ENCODE peak calls at places on chromosomes 3 and 15, in seven cellular contexts. P is astrocyte, W is upper lobe of right lung, D is Caco-2, L is heart right ventricle, R is tibial artery, B is right cardiac atrium. K is an unnamed sample. For H3K4me1 and H3K27me3, the result is how much of the 10 kb centered on the place peaks cover.

GRCh38 chr3:45035441-45036301 is 9.6 kb downstream of the CLEC3B start:
- DNase-seq in W (peak), B (peak), L (peak), D (no peak), P (no peak), R (no peak), K (no peak)

GRCh38 chr3:84961492-84962255 is 2.9 kb downstream of the CADM2 start:
- DNase-seq in R (no peak), W (no peak), D (no peak), B (no peak), P (no peak), L (no peak), K (no peak)

GRCh38 chr3:155963557-155963956 is 93.1 kb downstream of the GMPS start:
- DNase-seq in L (no peak), B (no peak), W (no peak), R (no peak), D (no peak), P (peak), K (no peak)

GRCh38 chr3:184058029-184058428 is 5.2 kb downstream of the HTR3C start:
- DNase-seq in R (no peak), D (no peak), P (peak), L (no peak), B (no peak), W (no peak), K (no peak)

GRCh38 chr15:89429023-89429422 is 67.4 kb downstream of the RHCG start:
- DNase-seq in L (no peak), R (no peak), B (no peak), D (no peak), W (no peak), P (no peak), K (no peak)

GRCh38 chr3:14884665-14885064 is 62.7 kb upstream of the NR2C2 start:
- DNase-seq in W (no peak), D (no peak), R (no peak), L (no peak), B (no peak), P (no peak), K (no peak)

GRCh38 chr3:66593978-66594377 is 93.2 kb upstream of the LRIG1 start:
- DNase-seq in D (peak), B (no peak), L (no peak), P (peak), W (no peak), R (no peak), K (no peak)

GRCh38 chr15:44765036-44765435 is 28.7 kb downstream of the TRIM69 start:
- DNase-seq in P (no peak), D (no peak), W (no peak), B (no peak), L (no peak), R (no peak), K (no peak)

GRCh38 chr3:24129549-24129948 is 184.5 kb downstream of the NR1D2 start:
- DNase-seq in P (no peak), D (no peak), B (no peak), W (no peak), R (no peak), L (no peak), K (no peak)

GRCh38 chr3:13060341-13060910 is 12.8 kb downstream of the IQSEC1 start:
- DNase-seq in D (no peak), L (no peak), P (no peak), R (no peak), W (no peak), B (no peak), K (no peak)

GRCh38 chr3:71369733-71370391 is 213.7 kb downstream of the FOXP1 start:
- DNase-seq in W (no peak), D (no peak), R (no peak), L (no peak), B (no peak), P (peak), K (no peak)

GRCh38 chr3:63979093-63979492 is 44.2 kb downstream of the PSMD6 start:
- DNase-seq in B (no peak), P (peak), W (no peak), R (no peak), D (no peak), L (no peak), K (no peak)

GRCh38 chr3:8743911-8744310 is 10.3 kb downstream of the CAV3 start:
- DNase-seq in L (no peak), R (peak), W (no peak), P (no peak), B (no peak), D (no peak), K (no peak)

GRCh38 chr3:122564155-122564912 is at the start of the genes DTX3L and PARP9:
- DNase-seq in B (peak), L (peak), D (peak), W (peak), P (peak), R (peak), K (peak)

GRCh38 chr15:92244703-92245102 is 149.0 kb upstream of the ST8SIA2 start:
- DNase-seq in L (no peak), W (no peak), B (no peak), D (no peak), R (no peak), P (no peak), K (no peak)
- H3K4me1 ChIP-seq in L (under half), W (under half), B (under half), D (under half), R (under half), P (under half), K (under half)

GRCh38 chr15:73054417-73054963 is 2.2 kb downstream of the NEO1 start:
- DNase-seq in P (no peak), D (no peak), W (no peak), L (no peak), B (no peak), R (no peak), K (no peak)
- H3K4me3 ChIP-seq in P (no peak), D (no peak), W (no peak), L (no peak), B (no peak), R (no peak), K (no peak)

DNA sequence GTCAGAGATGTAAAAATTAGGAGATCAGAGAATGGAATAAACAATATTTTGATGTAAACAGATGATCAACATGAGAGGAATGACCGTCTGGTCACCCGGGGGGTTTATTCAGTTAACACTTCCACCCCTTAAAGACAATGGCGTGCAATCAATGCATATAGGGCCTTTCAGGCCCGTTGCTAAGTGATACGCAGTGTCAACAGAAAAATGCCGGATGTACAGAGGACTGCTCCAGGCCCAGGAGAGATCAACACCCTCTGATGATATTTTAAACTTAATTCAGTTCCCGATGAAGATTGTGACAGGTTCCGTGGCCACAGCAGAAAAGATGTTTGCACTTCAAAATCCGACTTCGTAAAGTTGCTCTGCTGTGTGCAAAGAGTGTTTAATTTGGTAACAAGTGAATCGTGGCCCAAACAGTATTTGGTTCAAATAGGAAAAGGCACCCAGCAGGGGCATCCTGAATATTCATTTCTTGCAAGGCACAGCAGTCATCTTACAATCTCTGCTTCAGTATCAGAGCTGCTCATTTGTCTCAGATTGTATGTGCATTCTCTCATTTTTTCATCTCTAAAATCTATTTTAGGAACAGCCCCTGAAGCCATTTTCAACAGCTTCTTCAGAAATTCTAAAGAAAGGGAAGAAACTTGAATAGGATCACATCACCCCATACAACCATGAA is 72.6 kb downstream of the FOXB1 start:
- DNase-seq in R (no peak), L (no peak), B (no peak), D (no peak), P (no peak), W (no peak), K (no peak)
- H3K27me3 ChIP-seq in R (under half), L (under half), B (under half), D (under half), P (under half), W (under half), K (under half)

DNA sequence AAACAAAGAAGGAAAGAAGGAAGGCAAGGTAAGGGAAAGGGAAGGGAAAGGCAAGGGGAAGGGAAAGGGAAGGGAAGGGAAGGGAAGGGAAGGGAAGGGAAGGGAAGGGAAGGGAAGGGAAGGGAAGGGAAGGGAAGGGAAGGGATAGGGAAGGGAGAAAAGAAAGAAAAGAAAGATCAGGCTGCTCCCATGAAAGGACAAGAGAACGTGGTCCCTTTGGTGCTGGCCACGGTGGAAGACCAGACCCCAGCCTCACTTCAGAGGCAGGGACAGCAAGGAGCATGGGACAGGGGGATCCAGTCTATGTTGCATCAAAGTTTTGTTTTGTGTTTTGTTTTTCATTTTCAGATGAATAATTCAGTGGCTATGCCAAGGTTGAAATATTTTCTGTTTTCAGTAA is 111.4 kb upstream of the IGF1R start:
- DNase-seq in R (no peak), W (no peak), L (no peak), D (no peak), B (no peak), P (no peak), K (no peak)
- H3K4me1 ChIP-seq in R (under half), W (under half), L (under half), D (under half), B (under half), P (under half), K (under half)

K was measured in HAP-1.